ENCODE peak calls at places on chromosomes 3 and 15, in nine cellular contexts. One of them, this sample, is unnamed.

GRCh38 chr3:98806583-98806982 is 43.4 kb downstream of the ST3GAL6 start:
- DNase-seq in right atrium auricular region: no peak
- DNase-seq in SK-N-SH: no peak
- DNase-seq in ovary: no peak
- DNase-seq in transverse colon: no peak
- DNase-seq in fibroblast of lung: no peak
- DNase-seq in Peyer's patch: no peak
- DNase-seq in IMR-90: no peak
- DNase-seq in neural progenitor cell: no peak
- DNase-seq in this sample: no peak

GRCh38 chr15:67613708-67614107 is 71.2 kb downstream of the MAP2K5 start:
- DNase-seq in neural progenitor cell: no peak
- DNase-seq in right atrium auricular region: no peak
- DNase-seq in transverse colon: no peak
- DNase-seq in Peyer's patch: no peak
- DNase-seq in ovary: no peak
- DNase-seq in SK-N-SH: no peak
- DNase-seq in IMR-90: no peak
- DNase-seq in fibroblast of lung: no peak
- DNase-seq in this sample: no peak

GRCh38 chr3:16917256-16917935 is 32.6 kb downstream of the PLCL2 start:
- DNase-seq in ovary: no peak
- DNase-seq in SK-N-SH: no peak
- DNase-seq in neural progenitor cell: no peak
- DNase-seq in transverse colon: no peak
- DNase-seq in fibroblast of lung: no peak
- DNase-seq in right atrium auricular region: no peak
- DNase-seq in IMR-90: peak; percentile 73
- DNase-seq in Peyer's patch: no peak
- DNase-seq in this sample: no peak

GRCh38 chr3:36372534-36372935 is 7.8 kb upstream of the STAC start:
- DNase-seq in SK-N-SH: no peak
- DNase-seq in right atrium auricular region: no peak
- DNase-seq in Peyer's patch: no peak
- DNase-seq in IMR-90: no peak
- DNase-seq in ovary: no peak
- DNase-seq in neural progenitor cell: no peak
- DNase-seq in transverse colon: no peak
- DNase-seq in fibroblast of lung: no peak
- DNase-seq in this sample: no peak

GRCh38 chr3:185460719-185461350 is 38.0 kb downstream of the TMEM41A start:
- DNase-seq in transverse colon: no peak
- DNase-seq in fibroblast of lung: peak; percentile 35
- DNase-seq in ovary: no peak
- DNase-seq in Peyer's patch: no peak
- DNase-seq in right atrium auricular region: no peak
- DNase-seq in neural progenitor cell: no peak
- DNase-seq in SK-N-SH: peak; percentile 23
- DNase-seq in IMR-90: peak; percentile 34
- DNase-seq in this sample: no peak

GRCh38 chr3:167732313-167733065 is 2.2 kb downstream of the PDCD10 start:
- DNase-seq in neural progenitor cell: no peak
- DNase-seq in right atrium auricular region: no peak
- DNase-seq in ovary: no peak
- DNase-seq in Peyer's patch: no peak
- DNase-seq in IMR-90: peak; percentile 0
- DNase-seq in SK-N-SH: no peak
- DNase-seq in fibroblast of lung: no peak
- DNase-seq in transverse colon: no peak
- DNase-seq in this sample: no peak

GRCh38 chr3:166425900-166426611 is 588.8 kb upstream of the BCHE start:
- DNase-seq in fibroblast of lung: no peak
- DNase-seq in Peyer's patch: no peak
- DNase-seq in right atrium auricular region: no peak
- DNase-seq in IMR-90: no peak
- DNase-seq in neural progenitor cell: peak; percentile 55
- DNase-seq in SK-N-SH: no peak
- DNase-seq in transverse colon: no peak
- DNase-seq in ovary: no peak
- DNase-seq in this sample: no peak

GRCh38 chr3:52983336-52983807 is 62.5 kb downstream of the SFMBT1 start:
- DNase-seq in right atrium auricular region: no peak
- DNase-seq in fibroblast of lung: no peak
- DNase-seq in SK-N-SH: no peak
- DNase-seq in ovary: no peak
- DNase-seq in Peyer's patch: peak; percentile 85
- DNase-seq in transverse colon: peak; percentile 38
- DNase-seq in IMR-90: no peak
- DNase-seq in neural progenitor cell: no peak
- DNase-seq in this sample: no peak

GRCh38 chr3:157248590-157249425 is 88.9 kb upstream of the CCNL1 start:
- DNase-seq in transverse colon: no peak
- DNase-seq in SK-N-SH: no peak
- DNase-seq in right atrium auricular region: no peak
- DNase-seq in IMR-90: peak; percentile 94
- DNase-seq in ovary: no peak
- DNase-seq in Peyer's patch: no peak
- DNase-seq in neural progenitor cell: peak; percentile 17
- DNase-seq in fibroblast of lung: peak; percentile 89
- DNase-seq in this sample: no peak

GRCh38 chr15:78085928-78086327 is 6.4 kb upstream of the SH2D7 start:
- DNase-seq in SK-N-SH: no peak
- DNase-seq in Peyer's patch: no peak
- DNase-seq in ovary: no peak
- DNase-seq in IMR-90: peak; percentile 90
- DNase-seq in right atrium auricular region: no peak
- DNase-seq in transverse colon: no peak
- DNase-seq in fibroblast of lung: peak; percentile 94
- DNase-seq in neural progenitor cell: no peak
- DNase-seq in this sample: no peak

GRCh38 chr3:187960820-187961219 is 193.1 kb upstream of the LPP start:
- DNase-seq in ovary: no peak
- DNase-seq in SK-N-SH: no peak
- DNase-seq in right atrium auricular region: no peak
- DNase-seq in fibroblast of lung: peak; percentile 31
- DNase-seq in neural progenitor cell: no peak
- DNase-seq in transverse colon: no peak
- DNase-seq in IMR-90: peak; percentile 13
- DNase-seq in Peyer's patch: no peak
- DNase-seq in this sample: no peak

GRCh38 chr3:229262-229661 is 32.7 kb downstream of the CHL1 start:
- DNase-seq in Peyer's patch: no peak
- DNase-seq in right atrium auricular region: no peak
- DNase-seq in IMR-90: no peak
- DNase-seq in neural progenitor cell: no peak
- DNase-seq in transverse colon: no peak
- DNase-seq in fibroblast of lung: no peak
- DNase-seq in SK-N-SH: no peak
- DNase-seq in ovary: no peak
- DNase-seq in this sample: no peak

GRCh38 chr15:48433226-48433886 is 102.1 kb downstream of the DUT start:
- DNase-seq in transverse colon: no peak
- DNase-seq in ovary: no peak
- DNase-seq in Peyer's patch: no peak
- DNase-seq in fibroblast of lung: peak; percentile 46
- DNase-seq in neural progenitor cell: no peak
- DNase-seq in IMR-90: peak; percentile 73
- DNase-seq in SK-N-SH: no peak
- DNase-seq in right atrium auricular region: no peak
- DNase-seq in this sample: no peak

GRCh38 chr3:179882322-179882721 is 154.4 kb downstream of the PEX5L start:
- DNase-seq in Peyer's patch: no peak
- DNase-seq in IMR-90: no peak
- DNase-seq in SK-N-SH: no peak
- DNase-seq in neural progenitor cell: peak; percentile 86
- DNase-seq in fibroblast of lung: no peak
- DNase-seq in right atrium auricular region: no peak
- DNase-seq in transverse colon: no peak
- DNase-seq in ovary: no peak
- DNase-seq in this sample: no peak

GRCh38 chr15:86002444-86002843 is 77.2 kb upstream of the AGBL1 start:
- DNase-seq in transverse colon: no peak
- DNase-seq in ovary: no peak
- DNase-seq in fibroblast of lung: no peak
- DNase-seq in Peyer's patch: no peak
- DNase-seq in IMR-90: no peak
- DNase-seq in SK-N-SH: peak; percentile 44
- DNase-seq in neural progenitor cell: no peak
- DNase-seq in right atrium auricular region: no peak
- DNase-seq in this sample: no peak

GRCh38 chr3:126572343-126572742 is 13.6 kb upstream of the C3orf22 start:
- DNase-seq in ovary: no peak
- DNase-seq in fibroblast of lung: no peak
- DNase-seq in neural progenitor cell: no peak
- DNase-seq in right atrium auricular region: no peak
- DNase-seq in SK-N-SH: no peak
- DNase-seq in Peyer's patch: no peak
- DNase-seq in transverse colon: no peak
- DNase-seq in IMR-90: no peak
- DNase-seq in this sample: no peak

GRCh38 chr3:36149447-36149865 is 230.8 kb upstream of the STAC start:
- DNase-seq in fibroblast of lung: no peak
- DNase-seq in SK-N-SH: no peak
- DNase-seq in ovary: no peak
- DNase-seq in neural progenitor cell: no peak
- DNase-seq in IMR-90: no peak
- DNase-seq in transverse colon: no peak
- DNase-seq in Peyer's patch: no peak
- DNase-seq in right atrium auricular region: no peak
- DNase-seq in this sample: no peak

GRCh38 chr15:94069834-94070233 is 161.5 kb upstream of the MCTP2 start:
- DNase-seq in SK-N-SH: no peak
- DNase-seq in IMR-90: no peak
- DNase-seq in fibroblast of lung: no peak
- DNase-seq in transverse colon: no peak
- DNase-seq in right atrium auricular region: no peak
- DNase-seq in Peyer's patch: no peak
- DNase-seq in neural progenitor cell: no peak
- DNase-seq in ovary: no peak
- DNase-seq in this sample: no peak
- TF ChIP-seq CTCF in SK-N-SH: no peak
- TF ChIP-seq CTCF in IMR-90: no peak
- TF ChIP-seq CTCF in fibroblast of lung: no peak
- TF ChIP-seq CTCF in transverse colon: no peak
- TF ChIP-seq CTCF in right atrium auricular region: no peak
- TF ChIP-seq CTCF in Peyer's patch: no peak
- TF ChIP-seq CTCF in neural progenitor cell: no peak
- TF ChIP-seq CTCF in ovary: no peak
- TF ChIP-seq CTCF in this sample: no peak

DNA sequence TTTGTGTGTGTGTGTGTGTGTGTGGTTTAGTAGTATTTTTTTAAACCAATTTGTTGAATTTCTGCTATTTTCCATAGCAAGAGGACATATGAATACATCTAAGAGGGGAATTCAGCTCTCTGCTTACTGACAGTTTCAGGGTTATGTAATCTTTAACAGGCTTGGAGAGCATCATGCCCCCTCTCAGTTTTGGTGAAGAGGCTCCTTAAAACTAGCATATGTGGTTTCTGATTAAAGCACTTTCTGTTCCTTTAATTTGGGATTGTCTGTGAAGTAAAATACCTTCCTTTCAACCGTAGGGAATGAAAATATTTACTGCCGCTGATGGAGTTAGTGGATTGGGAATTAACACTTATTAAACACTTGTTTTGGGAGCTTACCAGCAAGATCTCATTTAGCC is 19.4 kb upstream of the NFKBIZ start:
- DNase-seq in ovary: no peak
- DNase-seq in right atrium auricular region: no peak
- DNase-seq in neural progenitor cell: no peak
- DNase-seq in transverse colon: no peak
- DNase-seq in Peyer's patch: no peak
- DNase-seq in fibroblast of lung: no peak
- DNase-seq in IMR-90: no peak
- DNase-seq in SK-N-SH: no peak
- DNase-seq in this sample: no peak
- H3K4me1 ChIP-seq in ovary: peaks cover 5% of the 10 kb centered on the region
- H3K4me1 ChIP-seq in right atrium auricular region: peaks cover 34% of the 10 kb centered on the region
- H3K4me1 ChIP-seq in neural progenitor cell: peaks cover 19% of the 10 kb centered on the region
- H3K4me1 ChIP-seq in transverse colon: peaks cover 32% of the 10 kb centered on the region
- H3K4me1 ChIP-seq in Peyer's patch: no peaks in the 10 kb centered on the region
- H3K4me1 ChIP-seq in fibroblast of lung: peaks cover 4% of the 10 kb centered on the region
- H3K4me1 ChIP-seq in IMR-90: peaks cover 4% of the 10 kb centered on the region
- H3K4me1 ChIP-seq in SK-N-SH: peaks cover 6% of the 10 kb centered on the region
- H3K4me1 ChIP-seq in this sample: peaks cover 18% of the 10 kb centered on the region

DNA sequence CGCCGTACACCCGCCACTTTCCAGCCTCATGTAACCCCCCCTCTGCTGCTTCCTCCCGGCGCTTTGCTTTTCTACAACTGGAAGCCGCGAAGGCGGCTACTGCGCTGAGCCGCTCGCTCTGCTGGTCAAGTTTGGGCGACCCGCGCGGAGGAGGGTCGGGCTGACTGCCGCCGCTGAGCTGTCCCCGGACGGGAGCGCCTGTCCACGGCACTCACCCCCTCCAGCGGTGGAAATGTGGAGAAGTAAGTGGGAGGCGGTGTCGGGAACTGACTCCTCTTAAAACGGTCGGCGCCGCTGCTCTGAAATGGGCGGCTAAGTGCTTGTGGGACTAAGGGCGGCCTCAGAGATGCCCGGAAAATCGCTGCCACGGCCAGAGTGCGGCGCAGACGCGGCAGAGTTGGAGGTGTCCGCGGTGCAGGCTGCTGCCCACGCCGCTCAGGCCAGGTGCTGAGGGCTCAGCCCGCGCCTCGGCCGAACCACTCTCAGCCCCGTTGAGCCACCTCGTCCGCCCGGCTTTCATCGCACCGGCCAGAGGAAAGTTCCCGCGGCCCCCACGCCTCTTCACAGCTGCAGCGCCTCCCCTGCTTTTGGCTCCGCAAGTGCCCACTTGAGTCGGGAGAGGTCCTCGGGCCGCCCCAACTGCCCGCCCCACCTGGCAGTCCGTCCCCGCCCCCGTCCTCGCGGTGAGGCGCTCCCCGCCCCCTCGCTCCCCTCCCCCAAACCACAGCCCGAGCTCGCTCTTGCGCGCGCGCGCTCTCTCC is 394 bp upstream of the EPHA6 start:
- DNase-seq in right atrium auricular region: peak; percentile 59
- DNase-seq in IMR-90: peak; percentile 7
- DNase-seq in SK-N-SH: peak; percentile 67
- DNase-seq in ovary: peak; percentile 67
- DNase-seq in fibroblast of lung: peak; percentile 46
- DNase-seq in Peyer's patch: peak; percentile 52
- DNase-seq in neural progenitor cell: peak; percentile 77
- DNase-seq in transverse colon: peak; percentile 26
- DNase-seq in this sample: peak; percentile 46
- H3K4me3 ChIP-seq in right atrium auricular region: peak overlapping the region; percentile 35
- H3K4me3 ChIP-seq in IMR-90: peak overlapping the region; percentile 23
- H3K4me3 ChIP-seq in SK-N-SH: peak overlapping the region; percentile 60
- H3K4me3 ChIP-seq in ovary: peak overlapping the region; percentile 41
- H3K4me3 ChIP-seq in fibroblast of lung: peak overlapping the region; percentile 36
- H3K4me3 ChIP-seq in Peyer's patch: peak overlapping the region; percentile 22
- H3K4me3 ChIP-seq in neural progenitor cell: peak overlapping the region; percentile 52
- H3K4me3 ChIP-seq in transverse colon: peak overlapping the region; percentile 35
- H3K4me3 ChIP-seq in this sample: peak overlapping the region; percentile 40

DNA sequence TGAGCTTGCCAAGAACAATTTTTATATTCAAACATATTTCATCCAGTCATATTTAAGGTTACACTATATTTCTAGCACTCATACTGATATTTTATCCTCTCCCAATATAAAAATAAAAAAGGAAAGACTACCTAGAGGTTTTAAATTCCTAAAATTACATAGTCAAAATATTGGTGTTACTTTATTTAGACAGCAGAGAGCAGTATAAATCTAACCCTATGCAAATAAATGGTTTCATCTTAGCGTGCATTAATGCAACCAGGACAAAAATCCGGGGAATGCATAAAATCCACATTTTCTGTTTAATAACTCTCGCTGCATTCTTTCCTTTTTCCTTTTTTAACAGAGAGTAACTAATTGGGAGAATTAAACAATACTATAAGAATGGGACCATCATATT is 1447.4 kb upstream of the ALCAM start:
- DNase-seq in ovary: no peak
- DNase-seq in fibroblast of lung: no peak
- DNase-seq in IMR-90: no peak
- DNase-seq in Peyer's patch: no peak
- DNase-seq in neural progenitor cell: no peak
- DNase-seq in transverse colon: no peak
- DNase-seq in right atrium auricular region: no peak
- DNase-seq in SK-N-SH: no peak
- DNase-seq in this sample: no peak
- TF ChIP-seq CTCF in ovary: no peak
- TF ChIP-seq CTCF in fibroblast of lung: no peak
- TF ChIP-seq CTCF in IMR-90: no peak
- TF ChIP-seq CTCF in Peyer's patch: no peak
- TF ChIP-seq CTCF in neural progenitor cell: no peak
- TF ChIP-seq CTCF in transverse colon: no peak
- TF ChIP-seq CTCF in right atrium auricular region: no peak
- TF ChIP-seq CTCF in SK-N-SH: no peak
- TF ChIP-seq CTCF in this sample: no peak